ENCODE peak calls at places on chromosomes 13 and 19, in four cellular contexts. A, X, C and L are unnamed samples.

GRCh38 chr19:44891016-44891882 is at the start of gene TOMM40:
- DNase-seq in A (peak; percentile 100), X (no peak), C (peak; percentile 31), L (peak; percentile 100)

GRCh38 chr19:48751835-48752510 is 468 bp downstream of the FUT1 start:
- DNase-seq in A (no peak), X (no peak), C (no peak), L (peak; percentile 73)

GRCh38 chr19:32172761-32173160 is 172.6 kb upstream of the ZNF507 start:
- DNase-seq in A (no peak), X (no peak), C (peak; percentile 30), L (no peak)

GRCh38 chr13:113857531-113858195 is 6.2 kb downstream of the GAS6 start:
- DNase-seq in A (no peak), X (no peak), C (no peak), L (peak; percentile 50)

GRCh38 chr19:8213827-8214672 is 4.9 kb downstream of the CERS4 start:
- DNase-seq in A (no peak), X (no peak), C (no peak), L (peak; percentile 66)

GRCh38 chr19:38304866-38305429 is 897 bp downstream of the C19orf33 start:
- DNase-seq in A (no peak), X (peak; percentile 36), C (peak; percentile 59), L (no peak)

GRCh38 chr19:43783636-43784035 is 2.9 kb upstream of the KCNN4 start:
- DNase-seq in A (no peak), X (no peak), C (no peak), L (peak; percentile 54)

GRCh38 chr13:35891973-35892441 is 239.2 kb downstream of the DCLK1 start:
- DNase-seq in A (peak; percentile 40), X (no peak), C (peak; percentile 22), L (no peak)

GRCh38 chr13:80473695-80474094 is 132.8 kb upstream of the SPRY2 start:
- DNase-seq in A (peak; percentile 18), X (no peak), C (peak; percentile 61), L (no peak)

GRCh38 chr19:10987621-10988297 is 26.9 kb downstream of the SMARCA4 start:
- DNase-seq in A (no peak), X (no peak), C (no peak), L (peak; percentile 67)

GRCh38 chr19:58274771-58275199 is 4.0 kb upstream of the ZNF8 start:
- DNase-seq in A (peak; percentile 35), X (no peak), C (peak; percentile 63), L (peak; percentile 82)

GRCh38 chr13:27172495-27172842 is 858 bp upstream of the USP12 start:
- DNase-seq in A (peak; percentile 63), X (no peak), C (no peak), L (peak; percentile 88)

GRCh38 chr19:51904331-51905165 is at the start of gene ZNF649:
- DNase-seq in A (peak; percentile 84), X (peak; percentile 84), C (peak; percentile 93), L (peak; percentile 93)

GRCh38 chr19:53394522-53394973 is 401 bp upstream of the ZNF765 start:
- DNase-seq in A (peak; percentile 61), X (peak; percentile 5), C (no peak), L (peak; percentile 81)

GRCh38 chr13:111187879-111188643 is 73.0 kb downstream of the ARHGEF7 start:
- DNase-seq in A (peak; percentile 67), X (no peak), C (peak; percentile 68), L (no peak)

GRCh38 chr13:113974304-113975281 is 717 bp upstream of the C13orf46 start:
- DNase-seq in A (no peak), X (no peak), C (no peak), L (no peak)

GRCh38 chr13:33125821-33126570 is 109.8 kb downstream of the KL start:
- DNase-seq in A (peak; percentile 97), X (peak; percentile 13), C (peak; percentile 93), L (peak; percentile 93)

GRCh38 chr13:33931397-33931987 is 113.5 kb downstream of the RFC3 start:
- DNase-seq in A (peak; percentile 53), X (peak; percentile 40), C (peak; percentile 77), L (peak; percentile 11)

GRCh38 chr13:51793570-51794273 is 10.2 kb downstream of the DHRS12 start:
- DNase-seq in A (peak; percentile 91), X (no peak), C (peak; percentile 90), L (peak; percentile 85)

GRCh38 chr19:36100476-36100875 is 10.5 kb upstream of the OVOL3 start:
- DNase-seq in A (no peak), X (no peak), C (no peak), L (peak; percentile 36)

GRCh38 chr19:18203863-18204393 is at the start of gene RAB3A:
- DNase-seq in A (peak; percentile 100), X (peak; percentile 97), C (peak; percentile 100), L (peak; percentile 99)

GRCh38 chr19:45764947-45765346 is 4.1 kb downstream of the SIX5 start:
- DNase-seq in A (no peak), X (no peak), C (no peak), L (no peak)

GRCh38 chr19:13865243-13865577 is 11.7 kb upstream of the NANOS3 start:
- DNase-seq in A (no peak), X (no peak), C (no peak), L (no peak)

GRCh38 chr19:47479701-47480503 is 4.1 kb downstream of the KPTN start:
- DNase-seq in A (no peak), X (no peak), C (peak; percentile 32), L (peak; percentile 84)

GRCh38 chr13:94272038-94272437 is 207.4 kb downstream of the DCT start:
- DNase-seq in A (peak; percentile 79), X (no peak), C (no peak), L (peak; percentile 75)

GRCh38 chr13:27203854-27204253 is 32.2 kb upstream of the USP12 start:
- DNase-seq in A (peak; percentile 31), X (no peak), C (no peak), L (no peak)